ENCODE peak calls at places on chromosomes 7 and 10, in ten cellular contexts. One of them, this sample, is unnamed.
A peak's percentile ranks its signal among the peaks of the same experiment; 100 is the strongest.

GRCh38 chr10:32381165-32381564 is 34.2 kb upstream of the EPC1 start:
- DNase-seq in dorsolateral prefrontal cortex: no peak
- DNase-seq in HL-60: no peak
- DNase-seq in A549: no peak
- DNase-seq in HFFc6: no peak
- DNase-seq in GM13976: no peak
- DNase-seq in astrocyte of the spinal cord: no peak
- DNase-seq in AG10803: no peak
- DNase-seq in GM12864: no peak
- DNase-seq in GM20000: no peak
- DNase-seq in this sample: no peak

GRCh38 chr10:3961082-3961481 is 176.1 kb upstream of the KLF6 start:
- DNase-seq in dorsolateral prefrontal cortex: no peak
- DNase-seq in HL-60: no peak
- DNase-seq in A549: no peak
- DNase-seq in HFFc6: no peak
- DNase-seq in GM13976: no peak
- DNase-seq in astrocyte of the spinal cord: no peak
- DNase-seq in AG10803: no peak
- DNase-seq in GM12864: peak; percentile 8
- DNase-seq in GM20000: no peak
- DNase-seq in this sample: peak; percentile 77

GRCh38 chr10:24012249-24012803 is 196.6 kb upstream of the KIAA1217 start:
- DNase-seq in dorsolateral prefrontal cortex: no peak
- DNase-seq in HL-60: no peak
- DNase-seq in A549: no peak
- DNase-seq in HFFc6: no peak
- DNase-seq in GM13976: no peak
- DNase-seq in astrocyte of the spinal cord: no peak
- DNase-seq in AG10803: no peak
- DNase-seq in GM12864: no peak
- DNase-seq in GM20000: no peak
- DNase-seq in this sample: no peak

GRCh38 chr10:6175329-6176055 is 27.2 kb upstream of the PFKFB3 start:
- DNase-seq in dorsolateral prefrontal cortex: peak; percentile 75
- DNase-seq in HL-60: no peak
- DNase-seq in A549: no peak
- DNase-seq in HFFc6: no peak
- DNase-seq in GM13976: no peak
- DNase-seq in astrocyte of the spinal cord: no peak
- DNase-seq in AG10803: no peak
- DNase-seq in GM12864: no peak
- DNase-seq in GM20000: no peak
- DNase-seq in this sample: peak; percentile 16

GRCh38 chr7:16697507-16698199 is 51.7 kb downstream of the BZW2 start:
- DNase-seq in dorsolateral prefrontal cortex: no peak
- DNase-seq in HL-60: no peak
- DNase-seq in A549: no peak
- DNase-seq in HFFc6: peak; percentile 78
- DNase-seq in GM13976: no peak
- DNase-seq in astrocyte of the spinal cord: no peak
- DNase-seq in AG10803: peak; percentile 69
- DNase-seq in GM12864: no peak
- DNase-seq in GM20000: no peak
- DNase-seq in this sample: no peak

GRCh38 chr10:69453759-69454158 is 2.5 kb downstream of the TSPAN15 start:
- DNase-seq in dorsolateral prefrontal cortex: no peak
- DNase-seq in HL-60: no peak
- DNase-seq in A549: no peak
- DNase-seq in HFFc6: no peak
- DNase-seq in GM13976: no peak
- DNase-seq in astrocyte of the spinal cord: no peak
- DNase-seq in AG10803: no peak
- DNase-seq in GM12864: no peak
- DNase-seq in GM20000: no peak
- DNase-seq in this sample: no peak

GRCh38 chr7:114468844-114469243 is 54.2 kb downstream of the FOXP2 start:
- DNase-seq in dorsolateral prefrontal cortex: no peak
- DNase-seq in HL-60: no peak
- DNase-seq in A549: no peak
- DNase-seq in HFFc6: no peak
- DNase-seq in GM13976: no peak
- DNase-seq in astrocyte of the spinal cord: no peak
- DNase-seq in AG10803: peak; percentile 1
- DNase-seq in GM12864: no peak
- DNase-seq in GM20000: no peak
- DNase-seq in this sample: no peak

GRCh38 chr7:94344826-94345225 is 49.9 kb upstream of the COL1A2 start:
- DNase-seq in dorsolateral prefrontal cortex: no peak
- DNase-seq in HL-60: no peak
- DNase-seq in A549: no peak
- DNase-seq in HFFc6: peak; percentile 59
- DNase-seq in GM13976: no peak
- DNase-seq in astrocyte of the spinal cord: peak; percentile 60
- DNase-seq in AG10803: peak; percentile 82
- DNase-seq in GM12864: no peak
- DNase-seq in GM20000: no peak
- DNase-seq in this sample: no peak

GRCh38 chr7:107201795-107202450 is 33.1 kb downstream of the HBP1 start:
- DNase-seq in dorsolateral prefrontal cortex: peak; percentile 58
- DNase-seq in HL-60: no peak
- DNase-seq in A549: peak; percentile 68
- DNase-seq in HFFc6: peak; percentile 22
- DNase-seq in GM13976: peak; percentile 46
- DNase-seq in astrocyte of the spinal cord: peak; percentile 33
- DNase-seq in AG10803: no peak
- DNase-seq in GM12864: no peak
- DNase-seq in GM20000: peak; percentile 28
- DNase-seq in this sample: peak; percentile 55

GRCh38 chr7:36777062-36777461 is 52.8 kb upstream of the AOAH start:
- DNase-seq in dorsolateral prefrontal cortex: no peak
- DNase-seq in HL-60: no peak
- DNase-seq in A549: no peak
- DNase-seq in HFFc6: no peak
- DNase-seq in GM13976: no peak
- DNase-seq in astrocyte of the spinal cord: no peak
- DNase-seq in AG10803: no peak
- DNase-seq in GM12864: no peak
- DNase-seq in GM20000: no peak
- DNase-seq in this sample: peak; percentile 58

GRCh38 chr7:66118603-66119002 is 4.0 kb downstream of the CRCP start:
- DNase-seq in dorsolateral prefrontal cortex: no peak
- DNase-seq in HL-60: no peak
- DNase-seq in A549: no peak
- DNase-seq in HFFc6: no peak
- DNase-seq in GM13976: no peak
- DNase-seq in astrocyte of the spinal cord: no peak
- DNase-seq in AG10803: no peak
- DNase-seq in GM12864: no peak
- DNase-seq in GM20000: no peak
- DNase-seq in this sample: no peak

GRCh38 chr10:69861251-69862240 is 59.8 kb downstream of the COL13A1 start:
- DNase-seq in dorsolateral prefrontal cortex: no peak
- DNase-seq in HL-60: peak; percentile 12
- DNase-seq in A549: peak; percentile 40
- DNase-seq in HFFc6: peak; percentile 89
- DNase-seq in GM13976: no peak
- DNase-seq in astrocyte of the spinal cord: peak; percentile 83
- DNase-seq in AG10803: peak; percentile 82
- DNase-seq in GM12864: no peak
- DNase-seq in GM20000: no peak
- DNase-seq in this sample: peak; percentile 21

GRCh38 chr7:148079206-148079605 is 511.4 kb upstream of the C7orf33 start:
- DNase-seq in dorsolateral prefrontal cortex: no peak
- DNase-seq in HL-60: no peak
- DNase-seq in A549: no peak
- DNase-seq in HFFc6: no peak
- DNase-seq in GM13976: no peak
- DNase-seq in astrocyte of the spinal cord: no peak
- DNase-seq in AG10803: no peak
- DNase-seq in GM12864: no peak
- DNase-seq in GM20000: no peak
- DNase-seq in this sample: no peak

GRCh38 chr7:12796397-12797136 is 109.1 kb downstream of the ARL4A start:
- DNase-seq in dorsolateral prefrontal cortex: no peak
- DNase-seq in HL-60: no peak
- DNase-seq in A549: no peak
- DNase-seq in HFFc6: no peak
- DNase-seq in GM13976: no peak
- DNase-seq in astrocyte of the spinal cord: no peak
- DNase-seq in AG10803: no peak
- DNase-seq in GM12864: no peak
- DNase-seq in GM20000: no peak
- DNase-seq in this sample: no peak

GRCh38 chr7:57398548-57398947 is 51.4 kb upstream of the ZNF716 start:
- DNase-seq in dorsolateral prefrontal cortex: no peak
- DNase-seq in HL-60: no peak
- DNase-seq in A549: no peak
- DNase-seq in HFFc6: no peak
- DNase-seq in GM13976: no peak
- DNase-seq in astrocyte of the spinal cord: no peak
- DNase-seq in AG10803: no peak
- DNase-seq in GM12864: no peak
- DNase-seq in GM20000: no peak
- DNase-seq in this sample: no peak

GRCh38 chr10:73591578-73591902 is 398 bp upstream of the USP54 start:
- DNase-seq in dorsolateral prefrontal cortex: no peak
- DNase-seq in HL-60: no peak
- DNase-seq in A549: no peak
- DNase-seq in HFFc6: peak; percentile 7
- DNase-seq in GM13976: no peak
- DNase-seq in astrocyte of the spinal cord: no peak
- DNase-seq in AG10803: no peak
- DNase-seq in GM12864: no peak
- DNase-seq in GM20000: no peak
- DNase-seq in this sample: no peak

GRCh38 chr10:34305189-34305588 is 509.9 kb downstream of the PARD3 start:
- DNase-seq in dorsolateral prefrontal cortex: no peak
- DNase-seq in HL-60: no peak
- DNase-seq in A549: no peak
- DNase-seq in HFFc6: no peak
- DNase-seq in GM13976: peak; percentile 26
- DNase-seq in astrocyte of the spinal cord: no peak
- DNase-seq in AG10803: no peak
- DNase-seq in GM12864: no peak
- DNase-seq in GM20000: peak; percentile 10
- DNase-seq in this sample: peak; percentile 2
- TF ChIP-seq CTCF in dorsolateral prefrontal cortex: no peak
- TF ChIP-seq CTCF in HL-60: no peak
- TF ChIP-seq CTCF in A549: no peak
- TF ChIP-seq CTCF in HFFc6: no peak
- TF ChIP-seq CTCF in GM13976: no peak
- TF ChIP-seq CTCF in astrocyte of the spinal cord: peak; percentile 15
- TF ChIP-seq CTCF in AG10803: no peak
- TF ChIP-seq CTCF in GM12864: peak; percentile 64
- TF ChIP-seq CTCF in GM20000: no peak
- TF ChIP-seq CTCF in this sample: no peak

GRCh38 chr7:1367501-1367900 is 91.8 kb downstream of the MICALL2 start:
- DNase-seq in dorsolateral prefrontal cortex: no peak
- DNase-seq in HL-60: no peak
- DNase-seq in A549: no peak
- DNase-seq in HFFc6: no peak
- DNase-seq in GM13976: no peak
- DNase-seq in astrocyte of the spinal cord: no peak
- DNase-seq in AG10803: no peak
- DNase-seq in GM12864: no peak
- DNase-seq in GM20000: no peak
- DNase-seq in this sample: no peak
- TF ChIP-seq CTCF in dorsolateral prefrontal cortex: no peak
- TF ChIP-seq CTCF in HL-60: no peak
- TF ChIP-seq CTCF in A549: no peak
- TF ChIP-seq CTCF in HFFc6: no peak
- TF ChIP-seq CTCF in GM13976: no peak
- TF ChIP-seq CTCF in astrocyte of the spinal cord: no peak
- TF ChIP-seq CTCF in AG10803: no peak
- TF ChIP-seq CTCF in GM12864: no peak
- TF ChIP-seq CTCF in GM20000: no peak
- TF ChIP-seq CTCF in this sample: no peak

DNA sequence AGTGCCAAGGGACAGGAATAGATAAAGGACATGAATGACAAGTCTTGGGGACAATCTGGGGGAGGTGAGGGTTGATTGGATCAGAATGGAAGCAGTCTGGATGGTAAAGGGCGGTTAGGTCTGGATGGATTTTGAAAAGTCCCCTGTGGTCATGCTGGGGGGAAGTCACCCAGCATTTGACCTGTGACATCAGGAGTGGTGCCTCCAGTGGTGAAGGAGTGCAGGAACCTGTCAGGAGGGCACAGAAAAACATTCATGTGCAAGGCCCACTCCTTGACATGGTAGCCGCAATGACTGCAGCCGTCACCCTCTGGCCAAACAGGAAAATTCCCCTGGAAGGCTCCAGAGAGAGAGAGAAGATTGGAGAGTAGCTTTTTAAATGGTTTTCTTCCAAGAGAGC is 304.8 kb downstream of the GFRA1 start:
- DNase-seq in dorsolateral prefrontal cortex: no peak
- DNase-seq in HL-60: no peak
- DNase-seq in A549: no peak
- DNase-seq in HFFc6: no peak
- DNase-seq in GM13976: no peak
- DNase-seq in astrocyte of the spinal cord: no peak
- DNase-seq in AG10803: no peak
- DNase-seq in GM12864: no peak
- DNase-seq in GM20000: no peak
- DNase-seq in this sample: no peak
- TF ChIP-seq CTCF in dorsolateral prefrontal cortex: no peak
- TF ChIP-seq CTCF in HL-60: no peak
- TF ChIP-seq CTCF in A549: no peak
- TF ChIP-seq CTCF in HFFc6: no peak
- TF ChIP-seq CTCF in GM13976: no peak
- TF ChIP-seq CTCF in astrocyte of the spinal cord: no peak
- TF ChIP-seq CTCF in AG10803: no peak
- TF ChIP-seq CTCF in GM12864: no peak
- TF ChIP-seq CTCF in GM20000: no peak
- TF ChIP-seq CTCF in this sample: no peak

DNA sequence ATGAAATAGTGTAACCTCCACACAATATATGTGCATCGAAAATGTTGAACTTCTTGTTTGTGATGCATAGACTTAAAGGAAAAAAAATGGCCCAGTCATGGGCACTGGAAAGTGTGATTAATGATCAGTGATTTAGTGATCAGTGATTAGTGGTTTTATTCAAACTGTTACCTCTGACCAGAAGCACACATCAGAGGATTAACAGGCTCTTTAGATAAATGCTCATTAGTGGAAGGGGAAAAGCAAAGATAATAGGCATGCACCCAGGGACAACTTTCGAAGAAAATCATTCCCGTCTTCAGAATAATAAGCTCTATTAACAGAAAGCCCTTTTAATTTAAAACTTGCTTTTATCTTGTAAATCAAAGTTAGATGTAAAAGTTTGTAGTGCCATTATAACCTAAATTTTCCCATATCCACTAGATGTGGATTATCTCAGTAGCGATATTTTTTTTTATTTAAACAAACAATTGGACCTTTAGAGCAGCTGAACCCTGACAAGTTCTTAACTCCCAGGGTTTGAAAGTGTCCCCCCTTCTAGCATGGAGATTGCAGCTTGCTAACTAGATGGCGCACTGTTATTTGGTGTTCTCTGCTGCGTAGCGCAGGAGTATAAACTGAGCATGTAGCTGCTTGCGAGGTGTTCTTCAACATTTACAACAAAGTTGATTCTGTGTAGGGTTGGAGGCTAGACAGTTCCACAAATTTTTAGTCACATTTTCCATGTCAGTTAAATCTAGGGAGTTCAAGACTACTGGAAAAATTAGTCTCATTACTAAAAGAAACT is at the start of gene CREB5:
- DNase-seq in dorsolateral prefrontal cortex: peak; percentile 52
- DNase-seq in HL-60: no peak
- DNase-seq in A549: no peak
- DNase-seq in HFFc6: no peak
- DNase-seq in GM13976: no peak
- DNase-seq in astrocyte of the spinal cord: peak; percentile 36
- DNase-seq in AG10803: no peak
- DNase-seq in GM12864: no peak
- DNase-seq in GM20000: peak; percentile 34
- DNase-seq in this sample: peak; percentile 13
- TF ChIP-seq CTCF in dorsolateral prefrontal cortex: peak; percentile 58
- TF ChIP-seq CTCF in HL-60: no peak
- TF ChIP-seq CTCF in A549: peak; percentile 53
- TF ChIP-seq CTCF in HFFc6: no peak
- TF ChIP-seq CTCF in GM13976: peak; percentile 45
- TF ChIP-seq CTCF in astrocyte of the spinal cord: peak; percentile 36
- TF ChIP-seq CTCF in AG10803: peak; percentile 35
- TF ChIP-seq CTCF in GM12864: peak; percentile 16
- TF ChIP-seq CTCF in GM20000: peak; percentile 41
- TF ChIP-seq CTCF in this sample: peak; percentile 15